ENCODE peak calls at places on chromosome 21, in six cellular contexts. E is G401; A is activated naive CD4-positive, alpha-beta T cell; C is stimulated activated CD4-positive, alpha-beta T cell treated with anti-CD3 and anti-CD28 coated beads, Interleukin-4, amount 100 ng/mL, for 1 hour; X is OCI-M1; F is CD8-positive, alpha-beta T cell. H is an unnamed sample.

GRCh38 chr21:42016364-42016985 is 6.3 kb upstream of the ZBTB21 start:
- DNase-seq in E (no peak), A (no peak), C (no peak), X (no peak), F (no peak), H (no peak)

GRCh38 chr21:29114765-29115164 is 15.7 kb upstream of the MAP3K7CL start:
- DNase-seq in E (no peak), A (no peak), C (no peak), X (no peak), F (no peak), H (peak; percentile 91)

GRCh38 chr21:46667191-46667734 is 31.8 kb downstream of the PRMT2 start:
- DNase-seq in E (no peak), A (no peak), C (no peak), X (no peak), F (no peak), H (peak; percentile 54)

GRCh38 chr21:17003221-17003620 is 509.6 kb upstream of the CXADR start:
- DNase-seq in E (peak; percentile 3), A (no peak), C (no peak), X (no peak), F (no peak), H (peak; percentile 12)

GRCh38 chr21:44647222-44647552 is 973 bp downstream of the KRTAP10-11 start:
- DNase-seq in E (no peak), A (no peak), C (no peak), X (no peak), F (no peak), H (peak; percentile 62)

GRCh38 chr21:44637018-44637850 is at the start of gene KRTAP10-10:
- DNase-seq in E (peak; percentile 75), A (no peak), C (no peak), X (no peak), F (peak; percentile 27), H (no peak)

GRCh38 chr21:36092676-36093075 is 22.9 kb downstream of the CBR1 start:
- DNase-seq in E (no peak), A (no peak), C (no peak), X (no peak), F (no peak), H (no peak)

GRCh38 chr21:45032977-45033705 is 41.2 kb upstream of the ADARB1 start:
- DNase-seq in E (no peak), A (no peak), C (no peak), X (no peak), F (no peak), H (no peak)

GRCh38 chr21:33769057-33769456 is 126.8 kb downstream of the ITSN1 start:
- DNase-seq in E (no peak), A (no peak), C (no peak), X (no peak), F (no peak), H (no peak)

GRCh38 chr21:43835861-43836260 is 29.2 kb upstream of the AGPAT3 start:
- DNase-seq in E (no peak), A (no peak), C (no peak), X (no peak), F (no peak), H (no peak)

GRCh38 chr21:36156815-36157670 is at the start of gene DOP1B:
- DNase-seq in E (peak; percentile 41), A (peak; percentile 32), C (peak; percentile 39), X (peak; percentile 74), F (no peak), H (no peak)

GRCh38 chr21:34039678-34040382 is 33.5 kb upstream of the MRPS6 start:
- DNase-seq in E (no peak), A (no peak), C (no peak), X (no peak), F (no peak), H (no peak)

GRCh38 chr21:40254540-40255455 is 387.6 kb downstream of the PCP4 start:
- DNase-seq in E (no peak), A (no peak), C (no peak), X (no peak), F (no peak), H (no peak)

GRCh38 chr21:39182016-39182415 is 1.2 kb downstream of the PSMG1 start:
- DNase-seq in E (peak; percentile 23), A (no peak), C (no peak), X (peak; percentile 68), F (no peak), H (no peak)

GRCh38 chr21:29175408-29176147 is 45.1 kb downstream of the MAP3K7CL start:
- DNase-seq in E (no peak), A (no peak), C (no peak), X (peak; percentile 10), F (no peak), H (no peak)

GRCh38 chr21:38181101-38181500 is 75.7 kb upstream of the KCNJ15 start:
- DNase-seq in E (no peak), A (no peak), C (no peak), X (no peak), F (no peak), H (no peak)

GRCh38 chr21:29267666-29268065 is 31.1 kb upstream of the BACH1 start:
- DNase-seq in E (no peak), A (no peak), C (no peak), X (no peak), F (no peak), H (no peak)

GRCh38 chr21:34198232-34199120 is 125.1 kb downstream of the MRPS6 start:
- DNase-seq in E (no peak), A (peak; percentile 3), C (no peak), X (no peak), F (peak; percentile 65), H (no peak)

GRCh38 chr21:42556960-42557359 is 43.3 kb downstream of the SLC37A1 start:
- DNase-seq in E (peak; percentile 25), A (no peak), C (no peak), X (no peak), F (no peak), H (no peak)

GRCh38 chr21:39087238-39087975 is 95.8 kb downstream of the PSMG1 start:
- DNase-seq in E (no peak), A (no peak), C (no peak), X (no peak), F (no peak), H (no peak)

GRCh38 chr21:39063517-39063916 is 119.7 kb downstream of the PSMG1 start:
- DNase-seq in E (no peak), A (no peak), C (no peak), X (no peak), F (no peak), H (no peak)

GRCh38 chr21:21324297-21324696 is 326.1 kb downstream of the NCAM2 start:
- DNase-seq in E (no peak), A (no peak), C (no peak), X (no peak), F (no peak), H (no peak)

GRCh38 chr21:8989883-8990325 is 1531.5 kb upstream of the TPTE start:
- DNase-seq in E (no peak), A (no peak), C (no peak), X (no peak), F (no peak), H (no peak)

GRCh38 chr21:42043201-42043895 is 27.8 kb upstream of the UMODL1 start:
- DNase-seq in E (no peak), A (no peak), C (no peak), X (no peak), F (no peak), H (no peak)

GRCh38 chr21:22842875-22843274 is 1844.7 kb downstream of the NCAM2 start:
- DNase-seq in E (no peak), A (no peak), C (no peak), X (no peak), F (no peak), H (no peak)

GRCh38 chr21:43733529-43734071 is 14.7 kb downstream of the PDXK start:
- DNase-seq in E (no peak), A (peak; percentile 7), C (no peak), X (no peak), F (no peak), H (no peak)

H was measured in ELF-1.